ENCODE peak calls at places on chromosomes 1 and 21, in seven cellular contexts. M is AG08395, F is islet precursor cell, U is left ventricle myocardium inferior, V is HFFc6, Q is iPS-NIHi11, X is amniotic stem cell. G is an unnamed sample.

GRCh38 chr1:16073490-16074104 is at the start of gene FAM131C:
- DNase-seq in U (no peak), Q (peak), M (peak), F (peak), V (no peak), X (no peak), G (no peak)

GRCh38 chr1:199512037-199512710 is 515.3 kb upstream of the NR5A2 start:
- DNase-seq in X (no peak), M (no peak), U (no peak), F (no peak), V (no peak), Q (peak), G (no peak)

GRCh38 chr1:24999426-24999825 is 69.3 kb upstream of the RUNX3 start:
- DNase-seq in V (no peak), M (no peak), X (no peak), Q (no peak), F (no peak), U (no peak), G (no peak)

GRCh38 chr1:110011527-110012041 is 22.8 kb upstream of the STRIP1 start:
- DNase-seq in F (peak), X (no peak), V (peak), M (peak), Q (peak), U (no peak), G (peak)

GRCh38 chr21:16124397-16125130 is 394.8 kb downstream of the USP25 start:
- DNase-seq in U (no peak), X (peak), Q (peak), M (peak), V (peak), F (no peak), G (peak)

GRCh38 chr1:207810173-207810572 is 58.3 kb downstream of the CD46 start:
- DNase-seq in X (no peak), V (peak), F (peak), U (no peak), M (peak), Q (no peak), G (peak)

GRCh38 chr1:117142200-117142599 is 20.7 kb upstream of the TRIM45 start:
- DNase-seq in X (peak), M (no peak), Q (no peak), V (peak), F (no peak), U (no peak), G (no peak)

GRCh38 chr1:224170748-224171478 is 12.1 kb upstream of the DEGS1 start:
- DNase-seq in X (no peak), Q (peak), V (peak), M (peak), U (no peak), F (no peak), G (no peak)

GRCh38 chr1:239947789-239948188 is 143.9 kb upstream of the FMN2 start:
- DNase-seq in M (no peak), U (no peak), Q (no peak), X (peak), F (no peak), V (no peak), G (no peak)

GRCh38 chr21:27421654-27422053 is 454.8 kb upstream of the ADAMTS5 start:
- DNase-seq in V (no peak), F (no peak), X (no peak), M (no peak), U (no peak), Q (no peak), G (no peak)

GRCh38 chr1:12072741-12073140 is 9.6 kb downstream of the TNFRSF8 start:
- DNase-seq in V (no peak), U (no peak), X (no peak), F (no peak), M (no peak), Q (no peak), G (no peak)

GRCh38 chr1:35506960-35507901 is 50.0 kb downstream of the KIAA0319L start:
- DNase-seq in M (no peak), V (no peak), X (no peak), F (no peak), U (no peak), Q (no peak), G (no peak)

GRCh38 chr1:82225407-82226197 is 424.9 kb downstream of the ADGRL2 start:
- DNase-seq in U (no peak), M (peak), X (peak), Q (no peak), F (no peak), V (no peak), G (peak)

GRCh38 chr1:18344755-18345154 is 136.0 kb upstream of the KLHDC7A start:
- DNase-seq in M (no peak), X (no peak), V (no peak), U (no peak), F (peak), Q (no peak), G (no peak)

GRCh38 chr21:36155603-36156338 is 853 bp upstream of the DOP1B start:
- DNase-seq in M (no peak), U (peak), F (peak), Q (peak), X (no peak), V (no peak), G (no peak)

GRCh38 chr1:163673756-163674155 is 352.0 kb downstream of the NUF2 start:
- DNase-seq in Q (no peak), X (peak), F (no peak), M (peak), V (peak), U (no peak), G (no peak)

GRCh38 chr1:207698822-207699483 is 52.9 kb upstream of the CD46 start:
- DNase-seq in Q (peak), V (peak), M (peak), F (peak), X (peak), U (peak), G (peak)

GRCh38 chr1:60911980-60912692 is 170.2 kb upstream of the NFIA start:
- DNase-seq in M (no peak), X (no peak), Q (peak), F (no peak), U (peak), V (no peak), G (no peak)

GRCh38 chr1:193593355-193593874 is 407.0 kb upstream of the B3GALT2 start:
- DNase-seq in Q (no peak), U (no peak), M (no peak), V (no peak), X (no peak), F (no peak), G (no peak)

GRCh38 chr1:5370321-5370720 is 621.9 kb downstream of the NPHP4 start:
- DNase-seq in U (no peak), X (no peak), V (no peak), M (no peak), Q (no peak), F (no peak), G (no peak)

GRCh38 chr1:21944261-21945074 is 7.4 kb upstream of the HSPG2 start:
- DNase-seq in V (no peak), Q (peak), F (peak), M (no peak), U (no peak), X (no peak), G (no peak)

GRCh38 chr1:36966242-36966641 is 68.1 kb downstream of the GRIK3 start:
- DNase-seq in M (peak), V (no peak), X (no peak), U (no peak), F (peak), Q (peak), G (peak)

GRCh38 chr1:82978461-82979324 is 1020.2 kb downstream of the TTLL7 start:
- DNase-seq in M (no peak), Q (no peak), U (no peak), V (no peak), F (peak), X (no peak), G (no peak)

GRCh38 chr1:83559090-83559489 is 439.8 kb downstream of the TTLL7 start:
- DNase-seq in M (no peak), U (no peak), V (no peak), Q (no peak), X (no peak), F (no peak), G (no peak)

GRCh38 chr1:8595919-8596318 is 221.5 kb downstream of the RERE start:
- DNase-seq in F (no peak), U (no peak), M (no peak), V (peak), Q (no peak), X (no peak), G (no peak)

GRCh38 chr21:44994581-44995171 is 54.8 kb downstream of the SLX9 start:
- DNase-seq in F (no peak), X (no peak), Q (no peak), M (no peak), V (no peak), U (no peak), G (no peak)

GRCh38 chr21:26288033-26288432 is 117.5 kb upstream of the APP start:
- DNase-seq in M (no peak), F (no peak), X (no peak), U (no peak), V (no peak), Q (no peak), G (no peak)

GRCh38 chr1:203999618-204000017 is 73.3 kb upstream of the SOX13 start:
- DNase-seq in M (no peak), Q (no peak), U (no peak), X (no peak), V (no peak), F (no peak), G (peak)

GRCh38 chr1:226452981-226453380 is 45.1 kb upstream of the PARP1 start:
- DNase-seq in X (no peak), V (no peak), Q (no peak), U (no peak), M (no peak), F (no peak), G (no peak)

GRCh38 chr21:42555756-42556438 is 42.2 kb downstream of the SLC37A1 start:
- DNase-seq in U (no peak), X (no peak), Q (no peak), V (no peak), M (no peak), F (no peak), G (no peak)

GRCh38 chr1:207997486-207998268 is 86.8 kb upstream of the CD34 start:
- DNase-seq in M (peak), X (peak), Q (peak), F (peak), U (peak), V (peak), G (peak)

GRCh38 chr1:54160351-54160750 is 7.6 kb upstream of the CDCP2 start:
- DNase-seq in Q (no peak), M (peak), F (peak), X (no peak), V (no peak), U (no peak), G (no peak)

GRCh38 chr1:193729429-193729828 is 543.0 kb upstream of the B3GALT2 start:
- DNase-seq in Q (no peak), V (no peak), X (peak), U (no peak), F (no peak), M (no peak), G (peak)

GRCh38 chr1:103790172-103790571 is 40.5 kb downstream of the AMY1C start:
- DNase-seq in F (no peak), X (no peak), Q (no peak), M (no peak), U (no peak), V (no peak), G (no peak)

GRCh38 chr1:177246710-177247588 is 76.2 kb downstream of the BRINP2 start:
- DNase-seq in X (no peak), F (no peak), V (no peak), M (no peak), U (no peak), Q (no peak), G (no peak)

GRCh38 chr1:112083487-112083886 is 94.0 kb upstream of the KCND3 start:
- DNase-seq in Q (peak), X (no peak), F (no peak), V (peak), M (no peak), U (no peak), G (peak)

G was measured in brain microvascular endothelial cell.